ENCODE peak calls at places on chromosomes 6 and 20, in ten cellular contexts. T, Q, W, B, X, Z, J, D, I and H are unnamed samples.

GRCh38 chr20:57759724-57760123 is 49.9 kb upstream of the PMEPA1 start:
- DNase-seq in J (no peak), D (no peak), I (no peak), X (no peak), T (no peak), B (no peak), Q (no peak), Z (no peak), W (no peak), H (peak; percentile 5)

GRCh38 chr6:32931211-32931610 is 9.6 kb downstream of the HLA-DMB start:
- DNase-seq in W (no peak), J (no peak), Z (no peak), B (no peak), I (no peak), Q (no peak), X (no peak), D (no peak), T (no peak), H (no peak)

GRCh38 chr6:158906926-158907325 is 87.8 kb upstream of the EZR start:
- DNase-seq in W (no peak), D (no peak), X (no peak), T (no peak), Z (no peak), Q (no peak), J (no peak), I (peak; percentile 22), B (no peak), H (no peak)

GRCh38 chr20:46984391-46984790 is 89.7 kb downstream of the EYA2 start:
- DNase-seq in I (no peak), B (no peak), X (no peak), W (no peak), T (no peak), J (no peak), Q (no peak), D (no peak), Z (no peak), H (peak; percentile 40)

GRCh38 chr20:61288331-61288784 is 36.3 kb downstream of the CDH4 start:
- DNase-seq in Z (no peak), B (no peak), X (no peak), D (peak; percentile 41), T (no peak), Q (no peak), W (no peak), I (no peak), J (no peak), H (no peak)

GRCh38 chr20:44442298-44443070 is 33.2 kb upstream of the TTPAL start:
- DNase-seq in W (no peak), X (no peak), I (no peak), Z (no peak), B (no peak), Q (no peak), D (no peak), T (no peak), J (no peak), H (no peak)

GRCh38 chr6:36129889-36130671 is at the start of gene MAPK13:
- DNase-seq in T (no peak), D (no peak), Z (peak; percentile 47), X (peak; percentile 37), W (no peak), J (no peak), I (peak; percentile 11), Q (no peak), B (no peak), H (peak; percentile 87)

GRCh38 chr20:16556299-16556698 is 16.9 kb downstream of the KIF16B start:
- DNase-seq in T (no peak), J (no peak), I (peak; percentile 93), D (no peak), X (no peak), Z (no peak), W (no peak), Q (no peak), B (no peak), H (no peak)

GRCh38 chr20:1657556-1658334 is at the start of gene SIRPG:
- DNase-seq in D (no peak), Z (no peak), W (no peak), X (no peak), Q (no peak), J (no peak), T (no peak), I (no peak), B (no peak), H (no peak)

GRCh38 chr20:40807094-40807623 is 118.1 kb upstream of the MAFB start:
- DNase-seq in W (no peak), X (no peak), J (no peak), T (no peak), Q (no peak), I (no peak), Z (no peak), D (no peak), B (no peak), H (peak; percentile 17)

GRCh38 chr6:15474196-15474595 is 188.6 kb downstream of the DTNBP1 start:
- DNase-seq in X (no peak), T (no peak), J (no peak), B (no peak), I (peak; percentile 88), D (no peak), Z (no peak), W (peak; percentile 54), Q (no peak), H (no peak)

GRCh38 chr6:32337166-32337805 is 34.4 kb downstream of the TSBP1 start:
- DNase-seq in Z (no peak), W (no peak), X (no peak), T (no peak), I (no peak), D (no peak), Q (no peak), J (no peak), B (no peak), H (no peak)

GRCh38 chr20:36919715-36920333 is 31.7 kb downstream of the SAMHD1 start:
- DNase-seq in J (no peak), X (peak; percentile 18), Z (peak; percentile 17), Q (no peak), D (no peak), W (peak; percentile 32), B (peak; percentile 63), T (peak; percentile 6), I (peak; percentile 68), H (no peak)

GRCh38 chr6:148455225-148455624 is 112.6 kb downstream of the SASH1 start:
- DNase-seq in Z (no peak), W (peak; percentile 83), D (no peak), T (no peak), I (peak; percentile 66), J (no peak), X (no peak), B (peak; percentile 64), Q (no peak), H (no peak)

GRCh38 chr20:634526-634925 is 18.5 kb downstream of the SRXN1 start:
- DNase-seq in B (peak; percentile 75), Z (no peak), J (no peak), D (peak; percentile 44), Q (no peak), X (no peak), I (no peak), T (no peak), W (no peak), H (no peak)

GRCh38 chr6:31631681-31632278 is 11.3 kb downstream of the PRRC2A start:
- DNase-seq in D (no peak), W (no peak), I (no peak), T (no peak), B (no peak), X (no peak), Q (no peak), J (no peak), Z (no peak), H (no peak)